ENCODE peak calls at places on chromosomes 1 and 21, in ten cellular contexts. I, M, B, K, L, Y, P, V, G and E are unnamed samples.

GRCh38 chr1:201501812-201502510 is 5.0 kb downstream of the CSRP1 start:
- DNase-seq in P (no peak), K (peak; percentile 91), B (no peak), L (no peak), M (no peak), Y (no peak), I (peak; percentile 61), V (no peak), G (peak; percentile 58), E (no peak)

GRCh38 chr1:219498666-219499065 is 114.2 kb downstream of the ZC3H11B start:
- DNase-seq in Y (no peak), L (peak; percentile 91), B (peak; percentile 2), V (peak; percentile 17), P (peak; percentile 79), M (peak; percentile 68), G (peak; percentile 47), I (no peak), K (no peak), E (no peak)

GRCh38 chr1:29708381-29708780 is 472.1 kb downstream of the PTPRU start:
- DNase-seq in B (peak; percentile 69), G (no peak), K (no peak), L (no peak), V (no peak), M (no peak), P (peak; percentile 15), I (no peak), Y (no peak), E (no peak)

GRCh38 chr1:150809651-150810050 is 1.6 kb upstream of the CTSK start:
- DNase-seq in B (peak; percentile 83), M (peak; percentile 89), Y (no peak), V (peak; percentile 15), P (peak; percentile 65), L (no peak), G (no peak), K (no peak), I (no peak), E (no peak)

GRCh38 chr21:28142692-28143091 is 850.0 kb downstream of the LTN1 start:
- DNase-seq in K (no peak), V (no peak), L (peak; percentile 49), B (peak; percentile 91), M (no peak), P (peak; percentile 66), Y (no peak), G (no peak), I (no peak), E (no peak)

GRCh38 chr21:27104749-27105439 is 138.0 kb upstream of the ADAMTS5 start:
- DNase-seq in V (no peak), B (peak; percentile 51), G (no peak), I (no peak), K (no peak), L (peak; percentile 13), P (peak; percentile 64), Y (no peak), M (no peak), E (no peak)

GRCh38 chr1:153572569-153573015 is 6.9 kb upstream of the S100A2 start:
- DNase-seq in Y (peak; percentile 90), L (peak; percentile 83), P (peak; percentile 93), B (peak; percentile 82), K (no peak), M (no peak), I (peak; percentile 85), V (peak; percentile 82), G (peak; percentile 94), E (peak; percentile 91)

GRCh38 chr1:59204001-59204400 is 92.9 kb upstream of the FGGY start:
- DNase-seq in I (no peak), Y (no peak), M (no peak), V (no peak), P (peak; percentile 69), K (no peak), B (peak; percentile 32), L (peak; percentile 81), G (no peak), E (peak; percentile 52)

GRCh38 chr1:228445867-228446584 is 29.4 kb upstream of the TRIM17 start:
- DNase-seq in G (no peak), L (peak; percentile 82), M (no peak), P (peak; percentile 48), I (no peak), K (no peak), B (peak; percentile 56), Y (peak; percentile 72), V (no peak), E (no peak)

GRCh38 chr1:115088871-115089442 is 346 bp downstream of the TSPAN2 start:
- DNase-seq in L (no peak), B (no peak), M (no peak), V (no peak), K (no peak), Y (no peak), I (no peak), P (no peak), G (no peak), E (no peak)

GRCh38 chr1:82110366-82111254 is 309.9 kb downstream of the ADGRL2 start:
- DNase-seq in L (peak; percentile 30), G (no peak), I (no peak), B (no peak), M (no peak), P (peak; percentile 63), Y (no peak), K (no peak), V (no peak), E (no peak)

GRCh38 chr1:89906088-89906487 is 85.3 kb downstream of the LRRC8D start:
- DNase-seq in I (no peak), K (no peak), Y (no peak), B (no peak), L (no peak), P (no peak), G (no peak), M (no peak), V (no peak), E (no peak)
- H3K4me1 ChIP-seq in I (peaks cover 9% of the 10 kb centered on the region), K (peaks cover 10% of the 10 kb centered on the region), Y (no peaks in the 10 kb centered on the region), B (peaks cover 33% of the 10 kb centered on the region), L (peaks cover 43% of the 10 kb centered on the region), P (peaks cover 49% of the 10 kb centered on the region), G (no peaks in the 10 kb centered on the region), M (peaks cover 23% of the 10 kb centered on the region), V (peaks cover 79% of the 10 kb centered on the region), E (no peaks in the 10 kb centered on the region)

GRCh38 chr21:42692688-42693087 is 39.3 kb downstream of the PDE9A start:
- DNase-seq in P (no peak), M (peak; percentile 44), B (no peak), K (no peak), I (no peak), V (no peak), L (no peak), G (no peak), Y (peak; percentile 45), E (no peak)
- H3K36me3 ChIP-seq in P (no peaks in the 10 kb centered on the region), M (no peaks in the 10 kb centered on the region), B (no peaks in the 10 kb centered on the region), K (peaks cover 5% of the 10 kb centered on the region), I (no peaks in the 10 kb centered on the region), V (no peaks in the 10 kb centered on the region), L (no peaks in the 10 kb centered on the region), G (no peaks in the 10 kb centered on the region), Y (no peaks in the 10 kb centered on the region), E (no peaks in the 10 kb centered on the region)

DNA sequence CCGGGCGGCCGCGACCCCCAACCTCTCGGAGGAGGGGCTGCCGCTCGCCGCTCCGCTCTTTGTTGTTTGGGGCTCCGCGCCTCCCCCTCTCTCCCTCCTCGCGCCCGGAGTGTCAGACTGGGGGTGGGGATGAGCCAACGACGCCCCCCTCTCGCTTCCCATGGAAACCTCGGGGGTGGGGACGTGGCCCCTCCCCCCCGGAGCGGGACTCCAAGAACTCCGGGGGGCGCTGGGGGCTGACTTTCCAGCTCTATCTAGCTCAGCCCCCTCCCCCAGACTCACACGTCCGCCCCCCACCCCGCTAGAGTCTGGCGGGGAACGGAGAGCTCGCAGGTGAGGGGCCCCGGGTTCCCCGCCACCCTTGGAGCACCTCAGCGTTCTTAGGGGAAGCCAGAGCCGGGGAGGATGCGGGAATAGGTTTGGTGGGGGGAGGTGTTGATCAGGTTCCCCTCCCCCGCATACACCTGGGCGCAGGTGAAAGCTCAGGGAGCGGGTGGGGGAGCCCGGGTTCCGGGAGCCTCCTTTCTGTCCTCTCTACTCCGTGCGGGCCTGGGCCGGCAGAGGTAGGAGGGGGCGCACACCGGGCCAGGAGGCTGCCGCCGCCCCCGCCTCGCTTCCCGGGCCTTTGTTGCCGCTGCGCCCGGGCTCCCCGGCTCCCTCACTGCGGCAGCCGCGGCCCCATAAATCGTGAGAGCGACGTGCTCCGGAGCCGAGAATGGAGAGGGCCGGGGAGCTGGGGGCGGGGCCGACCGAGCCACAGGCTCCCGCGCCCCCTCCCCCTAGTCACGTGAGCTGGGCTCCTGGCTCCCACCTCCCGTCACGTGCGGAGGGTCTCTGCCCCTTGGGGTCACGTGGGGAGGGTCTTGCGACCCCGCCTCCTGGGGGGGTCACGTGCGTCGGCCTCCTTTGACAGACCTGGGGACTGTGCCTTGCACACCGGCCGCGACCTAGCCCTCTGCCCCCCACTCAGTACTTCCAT is 1.9 kb downstream of the EFNA3 start:
- DNase-seq in I (peak; percentile 59), V (no peak), K (no peak), L (no peak), P (peak; percentile 54), Y (peak; percentile 77), M (peak; percentile 71), G (no peak), B (no peak), E (peak; percentile 73)
- H3K4me1 ChIP-seq in I (peaks cover 41% of the 10 kb centered on the region), V (peaks cover 24% of the 10 kb centered on the region), K (peaks cover 69% of the 10 kb centered on the region), L (peaks cover 10% of the 10 kb centered on the region), P (peaks cover 24% of the 10 kb centered on the region), Y (no peaks in the 10 kb centered on the region), M (peaks cover 87% of the 10 kb centered on the region), G (peaks cover 50% of the 10 kb centered on the region), B (peaks cover 6% of the 10 kb centered on the region), E (peaks cover 59% of the 10 kb centered on the region)

DNA sequence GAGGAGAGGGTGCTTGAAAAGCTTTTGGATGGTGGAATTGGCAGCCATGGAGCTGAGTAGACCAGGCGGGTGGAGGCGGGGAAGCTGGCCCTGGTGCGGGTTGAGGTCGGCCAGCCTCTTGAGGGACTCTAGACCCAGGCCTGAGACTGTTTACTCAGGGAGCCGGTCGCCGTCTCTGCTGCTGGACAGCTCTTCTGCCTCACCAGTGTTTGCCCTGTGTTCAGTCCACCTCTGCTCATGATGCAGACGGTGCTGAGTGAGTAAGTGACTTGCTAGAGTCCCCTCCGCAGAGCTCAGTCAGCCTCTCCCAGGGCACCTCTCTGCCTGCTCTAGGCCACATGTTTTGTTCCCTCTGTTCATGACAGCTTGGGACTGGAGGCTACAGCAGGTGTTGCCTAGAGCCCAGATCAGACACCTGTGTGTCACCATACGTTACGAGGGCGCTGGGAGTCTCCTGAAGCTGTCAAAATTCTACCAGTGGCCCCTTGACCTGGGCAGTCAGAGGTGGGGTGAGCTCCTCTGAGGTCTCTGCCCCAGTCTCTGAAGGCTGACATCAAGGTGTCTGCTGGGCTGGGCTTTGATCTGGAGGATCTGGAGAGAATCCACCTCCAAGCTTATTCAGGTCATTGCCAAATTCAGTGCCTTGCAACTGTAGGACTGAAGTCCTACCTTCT is 73.5 kb upstream of the WNT4 start:
- DNase-seq in K (no peak), L (no peak), M (no peak), V (no peak), Y (peak; percentile 68), G (no peak), B (no peak), P (no peak), I (no peak), E (no peak)
- H3K36me3 ChIP-seq in K (no peaks in the 10 kb centered on the region), L (no peaks in the 10 kb centered on the region), M (no peaks in the 10 kb centered on the region), V (no peaks in the 10 kb centered on the region), Y (no peaks in the 10 kb centered on the region), G (no peaks in the 10 kb centered on the region), B (no peaks in the 10 kb centered on the region), P (no peaks in the 10 kb centered on the region), I (no peaks in the 10 kb centered on the region), E (no peaks in the 10 kb centered on the region)